ENCODE peak calls at places on chromosomes 2 and 18, in five cellular contexts. One of them, this sample, is unnamed.
A peak's percentile ranks its signal among the peaks of the same experiment; 100 is the strongest.

GRCh38 chr2:58042486-58042970 is 4.1 kb upstream of the VRK2 start:
- DNase-seq in brain microvascular endothelial cell: peak; percentile 89
- DNase-seq in OCI-LY7: no peak
- DNase-seq in stimulated activated CD4-positive, alpha-beta T cell treated with anti-CD3 and anti-CD28 coated beads, Interleukin-2, amount 100 ng/mL, for 48 hours: peak; percentile 10
- DNase-seq in cardiac muscle cell: peak; percentile 44
- DNase-seq in this sample: no peak

GRCh38 chr18:35756506-35757117 is 175.1 kb downstream of the GALNT1 start:
- DNase-seq in brain microvascular endothelial cell: peak; percentile 57
- DNase-seq in OCI-LY7: peak; percentile 56
- DNase-seq in stimulated activated CD4-positive, alpha-beta T cell treated with anti-CD3 and anti-CD28 coated beads, Interleukin-2, amount 100 ng/mL, for 48 hours: peak; percentile 59
- DNase-seq in cardiac muscle cell: peak; percentile 75
- DNase-seq in this sample: no peak

GRCh38 chr18:25704096-25704870 is 352.3 kb upstream of the ZNF521 start:
- DNase-seq in brain microvascular endothelial cell: no peak
- DNase-seq in OCI-LY7: no peak
- DNase-seq in stimulated activated CD4-positive, alpha-beta T cell treated with anti-CD3 and anti-CD28 coated beads, Interleukin-2, amount 100 ng/mL, for 48 hours: no peak
- DNase-seq in cardiac muscle cell: no peak
- DNase-seq in this sample: no peak

GRCh38 chr2:204072443-204073324 is 136.1 kb downstream of the ICOS start:
- DNase-seq in brain microvascular endothelial cell: peak; percentile 10
- DNase-seq in OCI-LY7: peak; percentile 47
- DNase-seq in stimulated activated CD4-positive, alpha-beta T cell treated with anti-CD3 and anti-CD28 coated beads, Interleukin-2, amount 100 ng/mL, for 48 hours: peak; percentile 83
- DNase-seq in cardiac muscle cell: peak; percentile 45
- DNase-seq in this sample: peak; percentile 24

GRCh38 chr18:8785855-8786765 is 80.8 kb downstream of the MTCL1 start:
- DNase-seq in brain microvascular endothelial cell: no peak
- DNase-seq in OCI-LY7: no peak
- DNase-seq in stimulated activated CD4-positive, alpha-beta T cell treated with anti-CD3 and anti-CD28 coated beads, Interleukin-2, amount 100 ng/mL, for 48 hours: no peak
- DNase-seq in cardiac muscle cell: no peak
- DNase-seq in this sample: no peak

GRCh38 chr2:134539946-134540345 is 178.9 kb downstream of the TMEM163 start:
- DNase-seq in brain microvascular endothelial cell: no peak
- DNase-seq in OCI-LY7: no peak
- DNase-seq in stimulated activated CD4-positive, alpha-beta T cell treated with anti-CD3 and anti-CD28 coated beads, Interleukin-2, amount 100 ng/mL, for 48 hours: no peak
- DNase-seq in cardiac muscle cell: no peak
- DNase-seq in this sample: no peak

GRCh38 chr2:232438951-232439757 is 16.8 kb upstream of the ALPI start:
- DNase-seq in brain microvascular endothelial cell: no peak
- DNase-seq in OCI-LY7: peak; percentile 28
- DNase-seq in stimulated activated CD4-positive, alpha-beta T cell treated with anti-CD3 and anti-CD28 coated beads, Interleukin-2, amount 100 ng/mL, for 48 hours: peak; percentile 25
- DNase-seq in cardiac muscle cell: peak; percentile 23
- DNase-seq in this sample: no peak

GRCh38 chr2:122414911-122415310 is 659.5 kb downstream of the TSN start:
- DNase-seq in brain microvascular endothelial cell: no peak
- DNase-seq in OCI-LY7: no peak
- DNase-seq in stimulated activated CD4-positive, alpha-beta T cell treated with anti-CD3 and anti-CD28 coated beads, Interleukin-2, amount 100 ng/mL, for 48 hours: no peak
- DNase-seq in cardiac muscle cell: no peak
- DNase-seq in this sample: no peak

GRCh38 chr2:101622210-101622609 is 75.3 kb upstream of the MAP4K4 start:
- DNase-seq in brain microvascular endothelial cell: no peak
- DNase-seq in OCI-LY7: no peak
- DNase-seq in stimulated activated CD4-positive, alpha-beta T cell treated with anti-CD3 and anti-CD28 coated beads, Interleukin-2, amount 100 ng/mL, for 48 hours: no peak
- DNase-seq in cardiac muscle cell: no peak
- DNase-seq in this sample: no peak

GRCh38 chr2:218979846-218980738 is 4.9 kb downstream of the FEV start:
- DNase-seq in brain microvascular endothelial cell: peak; percentile 60
- DNase-seq in OCI-LY7: peak; percentile 74
- DNase-seq in stimulated activated CD4-positive, alpha-beta T cell treated with anti-CD3 and anti-CD28 coated beads, Interleukin-2, amount 100 ng/mL, for 48 hours: peak; percentile 83
- DNase-seq in cardiac muscle cell: peak; percentile 89
- DNase-seq in this sample: peak; percentile 74

GRCh38 chr2:55247025-55247424 is 14.5 kb downstream of the RPS27A start:
- DNase-seq in brain microvascular endothelial cell: no peak
- DNase-seq in OCI-LY7: no peak
- DNase-seq in stimulated activated CD4-positive, alpha-beta T cell treated with anti-CD3 and anti-CD28 coated beads, Interleukin-2, amount 100 ng/mL, for 48 hours: no peak
- DNase-seq in cardiac muscle cell: no peak
- DNase-seq in this sample: no peak